ENCODE peak calls at places on chromosomes 16 and 17, in seven cellular contexts. H is GM12878, X is GM12892, C is H1, T is SK-N-SH, U is K562, S is HepG2. A is an unnamed sample.

GRCh38 chr17:15952916-15953865 is 8.3 kb downstream of the ADORA2B start:
- DNase-seq in H (no peak), X (no peak), C (no peak), T (no peak), U (no peak), S (no peak), A (no peak)

GRCh38 chr16:27458196-27458728 is 56.3 kb downstream of the IL21R start:
- DNase-seq in H (no peak), X (no peak), C (no peak), T (no peak), U (no peak), S (no peak), A (no peak)

GRCh38 chr17:10435096-10435495 is 13.3 kb upstream of the MYH8 start:
- DNase-seq in H (no peak), X (no peak), C (no peak), T (no peak), U (no peak), S (no peak), A (no peak)

GRCh38 chr16:1706386-1707192 is 594 bp downstream of the MAPK8IP3 start:
- DNase-seq in H (no peak), X (peak), C (no peak), T (peak), U (peak), S (no peak), A (peak)

GRCh38 chr17:59859444-59860025 is 33.2 kb downstream of the TUBD1 start:
- DNase-seq in H (no peak), X (no peak), C (no peak), T (no peak), U (no peak), S (peak), A (no peak)

GRCh38 chr16:25868041-25868600 is 176.4 kb downstream of the HS3ST4 start:
- DNase-seq in H (no peak), X (no peak), C (no peak), T (no peak), U (no peak), S (no peak), A (no peak)

GRCh38 chr17:70875729-70876344 is 706.5 kb downstream of the KCNJ2 start:
- DNase-seq in H (no peak), X (no peak), C (no peak), T (no peak), U (no peak), S (no peak), A (no peak)

GRCh38 chr17:63652106-63652505 is 29.9 kb downstream of the MAP3K3 start:
- DNase-seq in H (no peak), X (no peak), C (no peak), T (no peak), U (no peak), S (no peak), A (no peak)

GRCh38 chr16:21996923-21997692 is 3.8 kb downstream of the PDZD9 start:
- DNase-seq in H (no peak), X (no peak), C (no peak), T (no peak), U (no peak), S (peak), A (no peak)

GRCh38 chr17:35786941-35787432 is 8.5 kb downstream of the MMP28 start:
- DNase-seq in H (no peak), X (no peak), C (no peak), T (peak), U (no peak), S (no peak), A (no peak)

GRCh38 chr16:84986102-84986501 is 25.2 kb downstream of the ZDHHC7 start:
- DNase-seq in H (no peak), X (no peak), C (no peak), T (no peak), U (no peak), S (no peak), A (no peak)

GRCh38 chr17:4548721-4549531 is 6.3 kb downstream of the MYBBP1A start:
- DNase-seq in H (no peak), X (no peak), C (no peak), T (no peak), U (no peak), S (no peak), A (no peak)

GRCh38 chr17:47995241-47995935 is 24.5 kb downstream of the CDK5RAP3 start:
- DNase-seq in H (no peak), X (no peak), C (no peak), T (no peak), U (no peak), S (no peak), A (no peak)

GRCh38 chr17:42508426-42509164 is 27.4 kb upstream of the NAGLU start:
- DNase-seq in H (no peak), X (no peak), C (no peak), T (no peak), U (no peak), S (no peak), A (no peak)

GRCh38 chr16:57305159-57305811 is 20.8 kb upstream of the PLLP start:
- DNase-seq in H (no peak), X (no peak), C (no peak), T (no peak), U (no peak), S (peak), A (no peak)

GRCh38 chr17:38751144-38751802 is 1.3 kb upstream of the PSMB3 start:
- DNase-seq in H (no peak), X (no peak), C (no peak), T (peak), U (no peak), S (no peak), A (no peak)

GRCh38 chr17:9937164-9937835 is 32.2 kb upstream of the RCVRN start:
- DNase-seq in H (no peak), X (no peak), C (no peak), T (no peak), U (no peak), S (no peak), A (no peak)

GRCh38 chr17:80955078-80955477 is 36.6 kb upstream of the CHMP6 start:
- DNase-seq in H (no peak), X (no peak), C (no peak), T (no peak), U (no peak), S (no peak), A (no peak)

GRCh38 chr17:17387461-17388362 is 84.5 kb downstream of the NT5M start:
- DNase-seq in H (no peak), X (no peak), C (peak), T (no peak), U (peak), S (peak), A (no peak)

GRCh38 chr17:3738562-3739295 is 15.0 kb downstream of the HASPIN start:
- DNase-seq in H (no peak), X (no peak), C (no peak), T (no peak), U (peak), S (no peak), A (no peak)

GRCh38 chr16:4778050-4778392 is 10.1 kb downstream of the SEPTIN12 start:
- DNase-seq in H (no peak), X (no peak), C (no peak), T (no peak), U (no peak), S (no peak), A (no peak)

GRCh38 chr17:66508896-66509843 is 206.8 kb downstream of the PRKCA start:
- DNase-seq in H (no peak), X (no peak), C (no peak), T (no peak), U (peak), S (no peak), A (no peak)

GRCh38 chr16:212999-213398 is 16.2 kb downstream of the LUC7L start:
- DNase-seq in H (no peak), X (no peak), C (no peak), T (no peak), U (no peak), S (no peak), A (no peak)

GRCh38 chr17:4899341-4900230 is at the start of gene C17orf107:
- DNase-seq in H (no peak), X (peak), C (no peak), T (no peak), U (no peak), S (no peak), A (peak)

GRCh38 chr16:67399218-67399733 is 6.0 kb upstream of the TPPP3 start:
- DNase-seq in H (no peak), X (peak), C (peak), T (peak), U (peak), S (no peak), A (peak)
- TF ChIP-seq TAF1 in H (no peak), X (no peak), C (peak), T (no peak), U (no peak), S (no peak), A (no peak)

GRCh38 chr17:7213895-7214299 is 5.7 kb downstream of the DLG4 start:
- DNase-seq in H (no peak), X (no peak), C (peak), T (peak), U (peak), S (peak), A (no peak)
- TF ChIP-seq TAF1 in H (no peak), X (no peak), C (no peak), T (no peak), U (no peak), S (no peak), A (no peak)

GRCh38 chr16:54317306-54317705 is 30.7 kb upstream of the IRX3 start:
- DNase-seq in H (no peak), X (no peak), C (no peak), T (peak), U (no peak), S (no peak), A (no peak)

GRCh38 chr16:54316095-54316494 is 29.5 kb upstream of the IRX3 start:
- DNase-seq in H (no peak), X (no peak), C (no peak), T (no peak), U (no peak), S (no peak), A (no peak)

GRCh38 chr16:54313789-54314188 is 27.2 kb upstream of the IRX3 start:
- DNase-seq in H (no peak), X (no peak), C (no peak), T (no peak), U (no peak), S (no peak), A (no peak)

GRCh38 chr16:54312502-54312991 is 26.0 kb upstream of the IRX3 start:
- DNase-seq in H (no peak), X (no peak), C (no peak), T (no peak), U (no peak), S (no peak), A (no peak)
- TF ChIP-seq TAF1 in H (no peak), X (no peak), C (no peak), T (no peak), U (no peak), S (no peak), A (no peak)

DNA sequence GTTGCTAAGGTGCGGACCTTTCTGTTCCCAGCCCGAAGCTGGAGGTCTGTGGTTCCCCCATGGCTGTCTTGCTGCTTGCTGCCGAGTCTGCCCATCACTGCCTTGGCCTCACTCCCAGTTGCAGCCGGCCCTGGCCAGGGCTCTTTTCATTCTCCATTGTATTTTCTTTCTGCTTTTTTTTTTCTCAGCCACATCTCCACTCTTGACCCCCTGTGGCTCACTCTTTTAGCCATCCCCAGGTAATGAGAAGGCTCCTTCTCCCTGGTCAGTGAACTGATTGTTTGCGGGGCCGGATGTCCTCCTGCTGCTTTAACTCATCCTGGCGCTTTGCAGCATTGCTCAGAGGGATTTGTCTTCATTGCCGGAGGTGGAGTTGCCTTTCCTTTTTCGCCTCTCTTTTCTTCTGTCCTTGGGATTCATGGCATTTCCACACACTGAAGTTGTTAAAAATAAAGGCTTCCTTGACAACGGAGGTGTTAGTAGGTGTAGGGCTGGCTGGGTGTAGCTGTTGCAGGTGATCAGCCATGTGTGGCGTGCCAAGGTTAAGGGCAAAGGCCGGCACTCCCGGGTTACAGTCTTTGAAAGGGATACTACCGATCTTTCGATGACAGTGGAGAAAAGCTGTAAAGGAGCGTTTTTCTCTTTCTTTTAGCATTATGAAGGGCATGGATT is 34.1 kb downstream of the MAP2K6 start:
- DNase-seq in H (no peak), X (no peak), C (peak), T (peak), U (no peak), S (no peak), A (no peak)
- TF ChIP-seq TAF1 in H (no peak), X (no peak), C (no peak), T (no peak), U (no peak), S (no peak), A (no peak)

A was measured in GM12891.